ENCODE peak calls at places on chromosomes 6 and 20, in four cellular contexts. One of them, this sample, is unnamed. For H3K9me2, the result is how much of the 10 kb centered on the place peaks cover.

GRCh38 chr6:12483712-12484111 is 193.6 kb downstream of the EDN1 start:
- DNase-seq in GM23338: no peak
- DNase-seq in MM.1S: peak
- DNase-seq in hepatocyte: no peak
- DNase-seq in this sample: peak

GRCh38 chr6:74871757-74872156 is 334.1 kb downstream of the COL12A1 start:
- DNase-seq in GM23338: no peak
- DNase-seq in MM.1S: no peak
- DNase-seq in hepatocyte: no peak
- DNase-seq in this sample: peak

GRCh38 chr20:46268131-46268611 is 40.1 kb downstream of the CDH22 start:
- DNase-seq in GM23338: no peak
- DNase-seq in MM.1S: no peak
- DNase-seq in hepatocyte: no peak
- DNase-seq in this sample: no peak

GRCh38 chr6:21390537-21391213 is 202.9 kb upstream of the SOX4 start:
- DNase-seq in GM23338: no peak
- DNase-seq in MM.1S: no peak
- DNase-seq in hepatocyte: no peak
- DNase-seq in this sample: no peak

GRCh38 chr6:132937466-132937906 is 123.1 kb downstream of the RPS12 start:
- DNase-seq in GM23338: peak
- DNase-seq in MM.1S: peak
- DNase-seq in hepatocyte: peak
- DNase-seq in this sample: peak

GRCh38 chr6:2622683-2623082 is 128.0 kb downstream of the MYLK4 start:
- DNase-seq in GM23338: no peak
- DNase-seq in MM.1S: no peak
- DNase-seq in hepatocyte: no peak
- DNase-seq in this sample: no peak

GRCh38 chr6:52731719-52732118 is 31.6 kb downstream of the GSTA2 start:
- DNase-seq in GM23338: peak
- DNase-seq in MM.1S: no peak
- DNase-seq in hepatocyte: no peak
- DNase-seq in this sample: no peak

GRCh38 chr6:122651604-122652003 is 41.4 kb downstream of the PKIB start:
- DNase-seq in GM23338: no peak
- DNase-seq in MM.1S: no peak
- DNase-seq in hepatocyte: no peak
- DNase-seq in this sample: peak

GRCh38 chr20:44792794-44793193 is 17.6 kb downstream of the RIMS4 start:
- DNase-seq in GM23338: no peak
- DNase-seq in MM.1S: no peak
- DNase-seq in hepatocyte: no peak
- DNase-seq in this sample: no peak

GRCh38 chr20:61044499-61044898 is 207.6 kb upstream of the CDH4 start:
- DNase-seq in GM23338: peak
- DNase-seq in MM.1S: no peak
- DNase-seq in hepatocyte: no peak
- DNase-seq in this sample: peak

GRCh38 chr20:23206061-23206460 is 119.9 kb upstream of the CD93 start:
- DNase-seq in GM23338: no peak
- DNase-seq in MM.1S: no peak
- DNase-seq in hepatocyte: no peak
- DNase-seq in this sample: no peak

DNA sequence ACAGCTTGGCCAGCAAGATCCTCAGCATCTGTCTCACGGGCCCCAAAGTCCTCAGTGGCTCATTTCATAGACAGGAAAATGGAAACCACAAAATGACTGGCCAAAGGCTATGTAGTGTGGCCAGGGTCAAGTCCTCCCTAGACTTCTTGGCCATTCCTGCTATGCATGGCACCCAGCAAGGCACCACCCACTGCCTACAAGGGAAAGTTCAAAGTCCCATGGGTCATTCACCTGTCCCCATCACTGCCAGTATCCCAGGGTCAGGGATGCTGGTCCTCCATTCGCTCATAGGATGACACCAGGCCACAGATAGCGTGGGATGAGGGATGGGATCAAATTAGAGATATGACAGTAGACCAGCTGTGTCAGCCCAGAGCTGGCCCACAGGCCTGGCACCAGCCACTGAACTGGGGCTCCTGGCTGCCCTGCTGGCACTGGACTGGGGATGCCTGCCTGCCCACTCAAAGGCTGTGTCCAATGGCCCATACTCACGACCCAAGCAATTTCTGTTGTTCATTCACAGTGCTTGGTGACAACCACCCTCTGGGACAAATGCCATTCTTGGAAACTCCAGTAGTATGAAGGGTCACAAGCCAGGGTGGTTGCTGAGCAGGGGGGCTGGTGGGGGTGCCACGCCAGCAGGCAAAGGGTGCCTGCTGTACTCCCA is 11.6 kb downstream of the ADISSP start:
- DNase-seq in GM23338: no peak
- DNase-seq in MM.1S: no peak
- DNase-seq in hepatocyte: no peak
- DNase-seq in this sample: no peak
- H3K9me2 ChIP-seq in GM23338: under half
- H3K9me2 ChIP-seq in MM.1S: under half
- H3K9me2 ChIP-seq in hepatocyte: under half
- H3K9me2 ChIP-seq in this sample: under half

GRCh38 chr6:62903263-62903662 is 308.0 kb upstream of the FKBP1C start:
- DNase-seq in GM23338: no peak
- DNase-seq in MM.1S: no peak
- DNase-seq in hepatocyte: no peak
- DNase-seq in this sample: no peak

GRCh38 chr6:62904687-62905086 is 306.6 kb upstream of the FKBP1C start:
- DNase-seq in GM23338: peak
- DNase-seq in MM.1S: no peak
- DNase-seq in hepatocyte: peak
- DNase-seq in this sample: no peak
- H2AFZ ChIP-seq in GM23338: peak
- H2AFZ ChIP-seq in MM.1S: no peak
- H2AFZ ChIP-seq in hepatocyte: no peak
- H2AFZ ChIP-seq in this sample: no peak

GRCh38 chr20:50893620-50894019 is 37.6 kb downstream of the ADNP start:
- DNase-seq in GM23338: no peak
- DNase-seq in MM.1S: no peak
- DNase-seq in hepatocyte: no peak
- DNase-seq in this sample: no peak
- H3K9me2 ChIP-seq in GM23338: under half
- H3K9me2 ChIP-seq in MM.1S: under half
- H3K9me2 ChIP-seq in hepatocyte: under half
- H3K9me2 ChIP-seq in this sample: under half

GRCh38 chr20:31934968-31935764 is 16.7 kb downstream of the PDRG1 start:
- DNase-seq in GM23338: peak
- DNase-seq in MM.1S: no peak
- DNase-seq in hepatocyte: no peak
- DNase-seq in this sample: no peak
- H2AFZ ChIP-seq in GM23338: peak
- H2AFZ ChIP-seq in MM.1S: no peak
- H2AFZ ChIP-seq in hepatocyte: no peak
- H2AFZ ChIP-seq in this sample: no peak

GRCh38 chr20:36562724-36563123 is 10.7 kb upstream of the TGIF2 start:
- DNase-seq in GM23338: peak
- DNase-seq in MM.1S: no peak
- DNase-seq in hepatocyte: no peak
- DNase-seq in this sample: no peak
- H3K9me2 ChIP-seq in GM23338: under half
- H3K9me2 ChIP-seq in MM.1S: under half
- H3K9me2 ChIP-seq in hepatocyte: under half
- H3K9me2 ChIP-seq in this sample: under half

GRCh38 chr6:151807513-151808330 is at the start of gene ESR1:
- DNase-seq in GM23338: peak
- DNase-seq in MM.1S: peak
- DNase-seq in hepatocyte: peak
- DNase-seq in this sample: peak

GRCh38 chr6:151808331-151809241 is 1.1 kb downstream of the ESR1 start:
- DNase-seq in GM23338: peak
- DNase-seq in MM.1S: peak
- DNase-seq in hepatocyte: no peak
- DNase-seq in this sample: peak

GRCh38 chr6:151804585-151805285 is 2.7 kb upstream of the ESR1 start:
- DNase-seq in GM23338: no peak
- DNase-seq in MM.1S: no peak
- DNase-seq in hepatocyte: no peak
- DNase-seq in this sample: no peak

GRCh38 chr6:151805286-151805840 is 2.1 kb upstream of the ESR1 start:
- DNase-seq in GM23338: peak
- DNase-seq in MM.1S: no peak
- DNase-seq in hepatocyte: no peak
- DNase-seq in this sample: peak

GRCh38 chr6:151806757-151807512 is 547 bp upstream of the ESR1 start:
- DNase-seq in GM23338: peak
- DNase-seq in MM.1S: peak
- DNase-seq in hepatocyte: peak
- DNase-seq in this sample: peak
- H2AFZ ChIP-seq in GM23338: peak
- H2AFZ ChIP-seq in MM.1S: peak
- H2AFZ ChIP-seq in hepatocyte: peak
- H2AFZ ChIP-seq in this sample: no peak

GRCh38 chr6:145427232-145427631 is 308.1 kb downstream of the EPM2A start:
- DNase-seq in GM23338: peak
- DNase-seq in MM.1S: no peak
- DNase-seq in hepatocyte: peak
- DNase-seq in this sample: no peak
- H3K9me2 ChIP-seq in GM23338: under half
- H3K9me2 ChIP-seq in MM.1S: under half
- H3K9me2 ChIP-seq in hepatocyte: under half
- H3K9me2 ChIP-seq in this sample: under half

GRCh38 chr20:17727351-17727750 is 27.6 kb downstream of the BANF2 start:
- DNase-seq in GM23338: no peak
- DNase-seq in MM.1S: no peak
- DNase-seq in hepatocyte: no peak
- DNase-seq in this sample: no peak
- H2AFZ ChIP-seq in GM23338: no peak
- H2AFZ ChIP-seq in MM.1S: no peak
- H2AFZ ChIP-seq in hepatocyte: no peak
- H2AFZ ChIP-seq in this sample: no peak

This sample was measured in GM23248.